ENCODE peak calls at places on chromosomes 12 and 14, in four cellular contexts. G, D, C and P are unnamed samples.
A peak's percentile ranks its signal among the peaks of the same experiment; 100 is the strongest.

GRCh38 chr12:59600174-59600573 is 4.3 kb downstream of the SLC16A7 start:
- DNase-seq in D (no peak), C (no peak), G (no peak), P (no peak)

GRCh38 chr12:85626031-85626781 is 210.0 kb downstream of the RASSF9 start:
- DNase-seq in C (no peak), D (no peak), G (no peak), P (no peak)

GRCh38 chr12:3670083-3670620 is 82.8 kb downstream of the CRACR2A start:
- DNase-seq in G (no peak), D (no peak), C (no peak), P (no peak)

GRCh38 chr12:54306925-54307731 is 6.3 kb upstream of the NFE2 start:
- DNase-seq in D (no peak), C (peak; percentile 100), G (peak; percentile 58), P (peak; percentile 59)

GRCh38 chr14:100487304-100487703 is 99.9 kb downstream of the BEGAIN start:
- DNase-seq in G (no peak), D (no peak), C (no peak), P (no peak)

GRCh38 chr12:64110864-64111263 is 111.2 kb downstream of the KICS2 start:
- DNase-seq in C (no peak), G (no peak), D (no peak), P (no peak)

GRCh38 chr12:130993759-130994670 is 40.3 kb downstream of the ADGRD1 start:
- DNase-seq in G (no peak), C (peak; percentile 28), D (no peak), P (peak; percentile 85)

GRCh38 chr12:109336593-109336992 is 11.1 kb upstream of the MYO1H start:
- DNase-seq in D (no peak), G (no peak), C (no peak), P (no peak)

GRCh38 chr12:11728154-11728755 is 78.8 kb downstream of the ETV6 start:
- DNase-seq in D (no peak), C (no peak), G (no peak), P (no peak)

GRCh38 chr14:96581026-96581425 is 78.8 kb downstream of the PAPOLA start:
- DNase-seq in G (no peak), C (peak; percentile 75), D (no peak), P (no peak)

GRCh38 chr14:85254718-85255117 is 275.2 kb upstream of the FLRT2 start:
- DNase-seq in C (no peak), D (no peak), G (no peak), P (no peak)

GRCh38 chr14:100120522-100121269 is 38.7 kb downstream of the DEGS2 start:
- DNase-seq in G (no peak), C (no peak), D (no peak), P (no peak)

GRCh38 chr14:61749867-61750266 is 12.4 kb upstream of the SNAPC1 start:
- DNase-seq in C (peak; percentile 43), D (no peak), G (peak; percentile 45), P (peak; percentile 48)

GRCh38 chr14:95480109-95480886 is 36.2 kb downstream of the SYNE3 start:
- DNase-seq in D (no peak), C (no peak), G (no peak), P (no peak)

GRCh38 chr12:113846275-113846674 is 119.8 kb downstream of the RBM19 start:
- DNase-seq in C (peak; percentile 11), D (no peak), G (no peak), P (no peak)

GRCh38 chr12:52210186-52210924 is 18.5 kb upstream of the KRT80 start:
- DNase-seq in D (no peak), C (no peak), G (no peak), P (no peak)

GRCh38 chr12:21800011-21800410 is 25.5 kb upstream of the KCNJ8 start:
- DNase-seq in D (no peak), G (no peak), C (no peak), P (no peak)

GRCh38 chr12:19925881-19926665 is 442.3 kb upstream of the PDE3A start:
- DNase-seq in D (no peak), C (no peak), G (no peak), P (no peak)

GRCh38 chr12:130787445-130788410 is 51.3 kb downstream of the STX2 start:
- DNase-seq in G (no peak), C (no peak), D (peak; percentile 73), P (no peak)

GRCh38 chr12:26473291-26473690 is 277.9 kb downstream of the SSPN start:
- DNase-seq in G (no peak), C (no peak), D (no peak), P (no peak)

DNA sequence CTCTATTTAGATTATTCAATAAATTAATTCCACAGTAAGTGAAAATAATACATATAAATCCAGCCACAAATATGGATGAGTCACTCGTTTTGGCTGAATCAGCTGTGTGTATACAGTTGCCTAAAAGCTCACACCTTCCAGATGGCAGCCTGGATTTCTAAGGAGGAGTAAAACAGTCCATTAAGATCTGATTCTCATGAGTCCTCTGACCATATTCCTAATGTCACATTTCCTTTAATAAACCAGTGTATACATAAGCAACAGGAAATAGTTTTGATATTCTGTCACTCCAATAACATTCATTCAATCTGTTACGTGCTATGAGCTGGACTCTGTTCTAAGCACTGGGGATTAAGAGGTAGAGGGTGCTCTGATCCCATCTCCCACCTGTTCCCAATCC is 21.8 kb downstream of the MDM1 start:
- DNase-seq in D (no peak), C (no peak), G (no peak), P (no peak)
- TF ChIP-seq RNF2 in D (no peak), C (no peak), G (no peak), P (no peak)

GRCh38 chr12:147242-147641 is 66.7 kb downstream of the SLC6A12 start:
- DNase-seq in G (no peak), D (no peak), C (no peak), P (no peak)
- TF ChIP-seq RNF2 in G (no peak), D (no peak), C (no peak), P (no peak)

DNA sequence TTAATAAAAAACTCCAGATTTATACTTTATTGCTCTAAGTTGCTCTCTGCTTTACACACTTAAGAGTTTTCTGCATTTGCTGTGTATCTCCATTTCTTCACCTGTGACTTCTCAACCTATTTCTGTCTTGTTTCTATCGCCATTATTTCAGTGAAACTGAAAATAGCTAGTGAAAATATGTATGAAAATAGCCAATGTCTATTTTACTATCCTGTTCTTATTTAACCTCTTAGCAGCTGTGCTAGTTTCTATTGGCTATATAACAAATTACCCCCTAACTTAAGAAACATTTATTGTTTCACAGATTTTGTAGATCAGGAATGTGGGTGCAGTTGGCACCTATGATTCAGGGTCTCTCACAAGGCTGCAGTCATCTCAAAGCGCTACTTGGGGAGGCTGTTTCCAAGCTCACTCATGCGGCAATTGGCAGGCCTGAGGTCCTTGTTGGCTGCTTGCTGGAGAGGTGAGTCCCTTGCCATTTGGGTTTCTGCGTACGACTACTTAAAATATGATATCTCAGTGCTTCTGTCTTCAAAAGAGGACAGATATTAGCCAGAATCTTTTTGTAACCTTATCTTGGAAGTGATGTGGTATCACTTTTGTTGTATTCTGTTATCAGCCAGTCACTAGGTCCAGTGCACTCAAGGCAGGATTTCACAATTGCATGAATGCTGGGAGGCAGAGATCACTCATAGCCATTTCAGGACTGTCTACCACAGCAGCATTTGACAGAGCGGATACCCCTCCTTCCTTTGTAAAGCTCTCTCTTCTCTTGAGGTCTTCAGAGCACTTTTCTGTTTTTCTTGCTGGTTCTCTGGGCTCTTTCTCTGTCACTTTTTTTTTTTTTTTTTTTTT is 7.2 kb downstream of the ERC1 start:
- DNase-seq in C (no peak), D (peak; percentile 10), G (peak; percentile 68), P (no peak)
- TF ChIP-seq RNF2 in C (no peak), D (no peak), G (no peak), P (no peak)

DNA sequence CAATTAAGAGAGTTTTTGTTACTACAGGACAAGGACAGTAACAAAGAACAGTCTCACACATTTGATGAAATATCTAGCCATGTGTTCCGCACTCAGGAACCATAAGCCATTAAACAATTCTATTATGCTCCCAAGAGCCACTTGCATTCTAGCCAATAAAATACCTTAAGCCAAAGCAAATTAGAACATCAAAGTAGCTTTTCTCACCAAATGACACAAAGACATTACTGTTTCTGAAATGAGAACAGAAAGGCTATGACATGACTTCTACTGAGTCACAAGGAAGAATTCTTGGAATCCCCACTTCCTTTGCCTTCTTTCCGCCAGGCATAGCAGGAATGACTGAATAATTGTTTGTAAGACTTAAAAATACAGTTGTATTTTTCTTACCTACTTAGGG is 445.8 kb downstream of the ATP23 start:
- DNase-seq in G (no peak), D (no peak), C (no peak), P (no peak)
- TF ChIP-seq RNF2 in G (no peak), D (no peak), C (no peak), P (no peak)

GRCh38 chr14:103361868-103362267 is 23.3 kb upstream of the MARK3 start:
- DNase-seq in C (peak; percentile 33), D (no peak), G (peak; percentile 80), P (peak; percentile 83)

GRCh38 chr14:103366741-103367140 is 18.5 kb upstream of the MARK3 start:
- DNase-seq in G (no peak), D (no peak), C (no peak), P (no peak)

GRCh38 chr14:103360548-103360947 is 24.7 kb upstream of the MARK3 start:
- DNase-seq in D (no peak), C (peak; percentile 84), G (no peak), P (no peak)

GRCh38 chr14:103367995-103368394 is 17.2 kb upstream of the MARK3 start:
- DNase-seq in G (no peak), D (no peak), C (no peak), P (no peak)

DNA sequence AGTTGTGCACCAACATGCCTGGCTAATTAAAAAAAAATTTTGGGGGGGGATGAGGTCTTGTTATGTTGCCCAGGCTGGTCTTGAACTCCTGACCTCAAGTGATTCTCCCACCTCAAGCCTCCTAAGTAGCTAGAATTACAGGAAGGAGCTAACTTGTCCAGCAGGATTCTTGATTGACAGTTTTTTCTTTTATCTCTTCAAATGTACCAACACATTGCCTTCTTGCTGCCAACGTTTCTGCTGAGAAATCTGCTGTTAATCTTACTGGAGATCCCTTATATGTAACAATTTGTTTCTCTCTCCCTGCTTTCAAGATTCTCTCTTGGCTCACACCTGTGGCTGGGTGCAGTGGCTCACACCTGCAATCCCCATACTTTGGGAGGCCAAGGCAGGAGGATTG is 22.4 kb upstream of the MARK3 start:
- DNase-seq in G (no peak), D (no peak), C (peak; percentile 38), P (peak; percentile 58)
- TF ChIP-seq RNF2 in G (no peak), D (no peak), C (no peak), P (no peak)

DNA sequence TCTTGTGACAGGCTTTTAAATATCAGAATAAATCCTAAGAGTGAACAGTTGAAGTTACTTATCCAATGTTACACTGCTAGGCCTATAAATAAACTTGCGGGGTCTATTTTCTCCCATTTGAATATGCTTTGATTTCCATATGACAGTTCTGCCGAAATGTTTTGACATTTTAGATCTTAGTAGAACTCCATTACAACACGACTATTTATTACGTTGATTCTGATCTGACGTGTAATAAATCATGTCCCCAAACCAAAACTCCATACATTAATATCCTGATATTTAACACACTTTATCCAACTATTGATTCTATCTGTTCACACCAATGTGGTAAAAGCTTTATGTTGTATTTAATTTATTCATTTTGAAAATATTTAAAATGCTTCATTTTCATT is 16.1 kb upstream of the NEMF start:
- DNase-seq in G (no peak), D (no peak), C (no peak), P (no peak)
- TF ChIP-seq RNF2 in G (no peak), D (no peak), C (no peak), P (no peak)

GRCh38 chr14:75428230-75429104 is 645 bp downstream of the JDP2 start:
- DNase-seq in C (peak; percentile 18), D (no peak), G (no peak), P (peak; percentile 46)

GRCh38 chr14:75427126-75427481 is 718 bp upstream of the JDP2 start:
- DNase-seq in G (no peak), C (no peak), D (peak; percentile 64), P (no peak)

GRCh38 chr14:75429562-75429961 is 1.7 kb downstream of the JDP2 start:
- DNase-seq in C (no peak), D (no peak), G (no peak), P (no peak)

GRCh38 chr14:75426332-75427125 is 1.3 kb upstream of the JDP2 start:
- DNase-seq in C (no peak), G (peak; percentile 40), D (no peak), P (no peak)

GRCh38 chr14:75427482-75428229 is at the start of gene JDP2:
- DNase-seq in D (peak; percentile 79), G (peak; percentile 60), C (peak; percentile 40), P (peak; percentile 64)
- TF ChIP-seq RNF2 in D (no peak), G (no peak), C (no peak), P (no peak)